ENCODE peak calls at places on chromosomes 6 and 20, in seven cellular contexts. One of them, this sample, is unnamed.

GRCh38 chr6:13830803-13831202 is 16.4 kb upstream of the MCUR1 start:
- DNase-seq in stimulated activated CD4-positive, alpha-beta T cell treated with anti-CD3 and anti-CD28 coated beads, Interleukin-12 subunit alpha, Interleukin-12 subunit beta, amount 100 ng/mL, for 48 hours: no peak
- DNase-seq in bronchial epithelial cell: no peak
- DNase-seq in endothelial cell: no peak
- DNase-seq in CD8-positive, alpha-beta memory T cell: no peak
- DNase-seq in thoracic aorta: no peak
- DNase-seq in GDM1: no peak
- DNase-seq in this sample: no peak

GRCh38 chr6:32954983-32955802 is 2.3 kb upstream of the HLA-DMA start:
- DNase-seq in endothelial cell: peak; percentile 30
- DNase-seq in stimulated activated CD4-positive, alpha-beta T cell treated with anti-CD3 and anti-CD28 coated beads, Interleukin-12 subunit alpha, Interleukin-12 subunit beta, amount 100 ng/mL, for 48 hours: peak; percentile 45
- DNase-seq in GDM1: peak; percentile 30
- DNase-seq in thoracic aorta: no peak
- DNase-seq in bronchial epithelial cell: peak; percentile 54
- DNase-seq in CD8-positive, alpha-beta memory T cell: no peak
- DNase-seq in this sample: no peak

GRCh38 chr20:54139188-54139587 is 34.6 kb downstream of the CYP24A1 start:
- DNase-seq in CD8-positive, alpha-beta memory T cell: no peak
- DNase-seq in bronchial epithelial cell: peak; percentile 48
- DNase-seq in endothelial cell: no peak
- DNase-seq in stimulated activated CD4-positive, alpha-beta T cell treated with anti-CD3 and anti-CD28 coated beads, Interleukin-12 subunit alpha, Interleukin-12 subunit beta, amount 100 ng/mL, for 48 hours: no peak
- DNase-seq in GDM1: no peak
- DNase-seq in thoracic aorta: no peak
- DNase-seq in this sample: no peak

GRCh38 chr20:60271597-60271996 is 313.4 kb downstream of the CDH26 start:
- DNase-seq in bronchial epithelial cell: no peak
- DNase-seq in endothelial cell: peak; percentile 13
- DNase-seq in thoracic aorta: no peak
- DNase-seq in stimulated activated CD4-positive, alpha-beta T cell treated with anti-CD3 and anti-CD28 coated beads, Interleukin-12 subunit alpha, Interleukin-12 subunit beta, amount 100 ng/mL, for 48 hours: no peak
- DNase-seq in CD8-positive, alpha-beta memory T cell: no peak
- DNase-seq in GDM1: no peak
- DNase-seq in this sample: no peak

GRCh38 chr20:24451428-24451827 is 18.0 kb upstream of the SYNDIG1 start:
- DNase-seq in endothelial cell: no peak
- DNase-seq in stimulated activated CD4-positive, alpha-beta T cell treated with anti-CD3 and anti-CD28 coated beads, Interleukin-12 subunit alpha, Interleukin-12 subunit beta, amount 100 ng/mL, for 48 hours: no peak
- DNase-seq in thoracic aorta: no peak
- DNase-seq in GDM1: no peak
- DNase-seq in bronchial epithelial cell: no peak
- DNase-seq in CD8-positive, alpha-beta memory T cell: no peak
- DNase-seq in this sample: no peak

GRCh38 chr6:84457276-84457675 is 229.8 kb upstream of the CEP162 start:
- DNase-seq in bronchial epithelial cell: no peak
- DNase-seq in GDM1: no peak
- DNase-seq in CD8-positive, alpha-beta memory T cell: no peak
- DNase-seq in thoracic aorta: no peak
- DNase-seq in endothelial cell: no peak
- DNase-seq in stimulated activated CD4-positive, alpha-beta T cell treated with anti-CD3 and anti-CD28 coated beads, Interleukin-12 subunit alpha, Interleukin-12 subunit beta, amount 100 ng/mL, for 48 hours: no peak
- DNase-seq in this sample: no peak

GRCh38 chr20:58628491-58629212 is 22.4 kb upstream of the STX16 start:
- DNase-seq in CD8-positive, alpha-beta memory T cell: no peak
- DNase-seq in thoracic aorta: no peak
- DNase-seq in GDM1: no peak
- DNase-seq in endothelial cell: no peak
- DNase-seq in stimulated activated CD4-positive, alpha-beta T cell treated with anti-CD3 and anti-CD28 coated beads, Interleukin-12 subunit alpha, Interleukin-12 subunit beta, amount 100 ng/mL, for 48 hours: no peak
- DNase-seq in bronchial epithelial cell: no peak
- DNase-seq in this sample: no peak

GRCh38 chr6:37381579-37381978 is 27.8 kb downstream of the RNF8 start:
- DNase-seq in endothelial cell: peak; percentile 20
- DNase-seq in thoracic aorta: no peak
- DNase-seq in CD8-positive, alpha-beta memory T cell: no peak
- DNase-seq in GDM1: peak; percentile 9
- DNase-seq in bronchial epithelial cell: peak; percentile 88
- DNase-seq in stimulated activated CD4-positive, alpha-beta T cell treated with anti-CD3 and anti-CD28 coated beads, Interleukin-12 subunit alpha, Interleukin-12 subunit beta, amount 100 ng/mL, for 48 hours: peak; percentile 5
- DNase-seq in this sample: no peak

GRCh38 chr6:31597006-31597405 is 4.2 kb upstream of the NCR3 start:
- DNase-seq in GDM1: peak; percentile 69
- DNase-seq in thoracic aorta: no peak
- DNase-seq in CD8-positive, alpha-beta memory T cell: no peak
- DNase-seq in endothelial cell: no peak
- DNase-seq in stimulated activated CD4-positive, alpha-beta T cell treated with anti-CD3 and anti-CD28 coated beads, Interleukin-12 subunit alpha, Interleukin-12 subunit beta, amount 100 ng/mL, for 48 hours: no peak
- DNase-seq in bronchial epithelial cell: no peak
- DNase-seq in this sample: no peak

GRCh38 chr20:23289249-23289648 is 61.3 kb upstream of the NXT1 start:
- DNase-seq in stimulated activated CD4-positive, alpha-beta T cell treated with anti-CD3 and anti-CD28 coated beads, Interleukin-12 subunit alpha, Interleukin-12 subunit beta, amount 100 ng/mL, for 48 hours: no peak
- DNase-seq in thoracic aorta: no peak
- DNase-seq in bronchial epithelial cell: no peak
- DNase-seq in CD8-positive, alpha-beta memory T cell: no peak
- DNase-seq in endothelial cell: no peak
- DNase-seq in GDM1: no peak
- DNase-seq in this sample: no peak

GRCh38 chr20:33209789-33210188 is 7.4 kb upstream of the BPIFA3 start:
- DNase-seq in bronchial epithelial cell: peak; percentile 41
- DNase-seq in endothelial cell: peak; percentile 90
- DNase-seq in GDM1: no peak
- DNase-seq in CD8-positive, alpha-beta memory T cell: peak; percentile 4
- DNase-seq in thoracic aorta: no peak
- DNase-seq in stimulated activated CD4-positive, alpha-beta T cell treated with anti-CD3 and anti-CD28 coated beads, Interleukin-12 subunit alpha, Interleukin-12 subunit beta, amount 100 ng/mL, for 48 hours: peak; percentile 27
- DNase-seq in this sample: peak; percentile 14

GRCh38 chr20:12255571-12255970 is 337.9 kb downstream of the BTBD3 start:
- DNase-seq in bronchial epithelial cell: no peak
- DNase-seq in GDM1: no peak
- DNase-seq in thoracic aorta: no peak
- DNase-seq in stimulated activated CD4-positive, alpha-beta T cell treated with anti-CD3 and anti-CD28 coated beads, Interleukin-12 subunit alpha, Interleukin-12 subunit beta, amount 100 ng/mL, for 48 hours: no peak
- DNase-seq in endothelial cell: no peak
- DNase-seq in CD8-positive, alpha-beta memory T cell: no peak
- DNase-seq in this sample: no peak

GRCh38 chr20:59023616-59024015 is 4.4 kb downstream of the TUBB1 start:
- DNase-seq in stimulated activated CD4-positive, alpha-beta T cell treated with anti-CD3 and anti-CD28 coated beads, Interleukin-12 subunit alpha, Interleukin-12 subunit beta, amount 100 ng/mL, for 48 hours: no peak
- DNase-seq in endothelial cell: no peak
- DNase-seq in CD8-positive, alpha-beta memory T cell: no peak
- DNase-seq in thoracic aorta: no peak
- DNase-seq in bronchial epithelial cell: no peak
- DNase-seq in GDM1: no peak
- DNase-seq in this sample: no peak

GRCh38 chr6:136037246-136037884 is 185.9 kb downstream of the PDE7B start:
- DNase-seq in GDM1: no peak
- DNase-seq in thoracic aorta: no peak
- DNase-seq in endothelial cell: no peak
- DNase-seq in bronchial epithelial cell: peak; percentile 78
- DNase-seq in CD8-positive, alpha-beta memory T cell: no peak
- DNase-seq in stimulated activated CD4-positive, alpha-beta T cell treated with anti-CD3 and anti-CD28 coated beads, Interleukin-12 subunit alpha, Interleukin-12 subunit beta, amount 100 ng/mL, for 48 hours: no peak
- DNase-seq in this sample: no peak

GRCh38 chr20:60074276-60074675 is 116.1 kb downstream of the CDH26 start:
- DNase-seq in stimulated activated CD4-positive, alpha-beta T cell treated with anti-CD3 and anti-CD28 coated beads, Interleukin-12 subunit alpha, Interleukin-12 subunit beta, amount 100 ng/mL, for 48 hours: no peak
- DNase-seq in GDM1: no peak
- DNase-seq in CD8-positive, alpha-beta memory T cell: no peak
- DNase-seq in bronchial epithelial cell: no peak
- DNase-seq in endothelial cell: no peak
- DNase-seq in thoracic aorta: no peak
- DNase-seq in this sample: no peak

GRCh38 chr6:2866183-2866846 is 24.7 kb upstream of the SERPINB1 start:
- DNase-seq in endothelial cell: no peak
- DNase-seq in CD8-positive, alpha-beta memory T cell: no peak
- DNase-seq in bronchial epithelial cell: peak; percentile 35
- DNase-seq in GDM1: no peak
- DNase-seq in thoracic aorta: no peak
- DNase-seq in stimulated activated CD4-positive, alpha-beta T cell treated with anti-CD3 and anti-CD28 coated beads, Interleukin-12 subunit alpha, Interleukin-12 subunit beta, amount 100 ng/mL, for 48 hours: no peak
- DNase-seq in this sample: no peak

GRCh38 chr6:156731436-156731835 is 45.7 kb upstream of the ARID1B start:
- DNase-seq in stimulated activated CD4-positive, alpha-beta T cell treated with anti-CD3 and anti-CD28 coated beads, Interleukin-12 subunit alpha, Interleukin-12 subunit beta, amount 100 ng/mL, for 48 hours: no peak
- DNase-seq in endothelial cell: no peak
- DNase-seq in thoracic aorta: no peak
- DNase-seq in CD8-positive, alpha-beta memory T cell: no peak
- DNase-seq in bronchial epithelial cell: peak; percentile 74
- DNase-seq in GDM1: no peak
- DNase-seq in this sample: no peak

GRCh38 chr6:159844737-159845645 is 44.9 kb downstream of the PNLDC1 start:
- DNase-seq in GDM1: no peak
- DNase-seq in CD8-positive, alpha-beta memory T cell: no peak
- DNase-seq in thoracic aorta: no peak
- DNase-seq in endothelial cell: no peak
- DNase-seq in stimulated activated CD4-positive, alpha-beta T cell treated with anti-CD3 and anti-CD28 coated beads, Interleukin-12 subunit alpha, Interleukin-12 subunit beta, amount 100 ng/mL, for 48 hours: no peak
- DNase-seq in bronchial epithelial cell: no peak
- DNase-seq in this sample: no peak

GRCh38 chr6:28789553-28790083 is 134.2 kb downstream of the TRIM27 start:
- DNase-seq in bronchial epithelial cell: peak; percentile 53
- DNase-seq in endothelial cell: no peak
- DNase-seq in GDM1: peak; percentile 21
- DNase-seq in stimulated activated CD4-positive, alpha-beta T cell treated with anti-CD3 and anti-CD28 coated beads, Interleukin-12 subunit alpha, Interleukin-12 subunit beta, amount 100 ng/mL, for 48 hours: no peak
- DNase-seq in CD8-positive, alpha-beta memory T cell: no peak
- DNase-seq in thoracic aorta: no peak
- DNase-seq in this sample: no peak

GRCh38 chr6:75524322-75524972 is 30.8 kb upstream of the FILIP1 start:
- DNase-seq in endothelial cell: no peak
- DNase-seq in bronchial epithelial cell: peak; percentile 70
- DNase-seq in thoracic aorta: no peak
- DNase-seq in GDM1: no peak
- DNase-seq in stimulated activated CD4-positive, alpha-beta T cell treated with anti-CD3 and anti-CD28 coated beads, Interleukin-12 subunit alpha, Interleukin-12 subunit beta, amount 100 ng/mL, for 48 hours: no peak
- DNase-seq in CD8-positive, alpha-beta memory T cell: no peak
- DNase-seq in this sample: no peak

GRCh38 chr6:7112741-7113313 is 5.1 kb downstream of the RREB1 start:
- DNase-seq in GDM1: no peak
- DNase-seq in thoracic aorta: no peak
- DNase-seq in stimulated activated CD4-positive, alpha-beta T cell treated with anti-CD3 and anti-CD28 coated beads, Interleukin-12 subunit alpha, Interleukin-12 subunit beta, amount 100 ng/mL, for 48 hours: no peak
- DNase-seq in CD8-positive, alpha-beta memory T cell: no peak
- DNase-seq in endothelial cell: no peak
- DNase-seq in bronchial epithelial cell: peak; percentile 78
- DNase-seq in this sample: no peak

GRCh38 chr20:24353135-24353694 is 116.2 kb upstream of the SYNDIG1 start:
- DNase-seq in stimulated activated CD4-positive, alpha-beta T cell treated with anti-CD3 and anti-CD28 coated beads, Interleukin-12 subunit alpha, Interleukin-12 subunit beta, amount 100 ng/mL, for 48 hours: no peak
- DNase-seq in endothelial cell: no peak
- DNase-seq in CD8-positive, alpha-beta memory T cell: no peak
- DNase-seq in thoracic aorta: no peak
- DNase-seq in GDM1: no peak
- DNase-seq in bronchial epithelial cell: no peak
- DNase-seq in this sample: no peak

GRCh38 chr6:166228839-166229528 is 61.3 kb upstream of the TBXT start:
- DNase-seq in GDM1: no peak
- DNase-seq in bronchial epithelial cell: no peak
- DNase-seq in thoracic aorta: no peak
- DNase-seq in stimulated activated CD4-positive, alpha-beta T cell treated with anti-CD3 and anti-CD28 coated beads, Interleukin-12 subunit alpha, Interleukin-12 subunit beta, amount 100 ng/mL, for 48 hours: no peak
- DNase-seq in CD8-positive, alpha-beta memory T cell: no peak
- DNase-seq in endothelial cell: no peak
- DNase-seq in this sample: no peak

GRCh38 chr6:14224359-14225103 is 107.0 kb downstream of the CD83 start:
- DNase-seq in CD8-positive, alpha-beta memory T cell: no peak
- DNase-seq in bronchial epithelial cell: no peak
- DNase-seq in thoracic aorta: no peak
- DNase-seq in stimulated activated CD4-positive, alpha-beta T cell treated with anti-CD3 and anti-CD28 coated beads, Interleukin-12 subunit alpha, Interleukin-12 subunit beta, amount 100 ng/mL, for 48 hours: no peak
- DNase-seq in endothelial cell: no peak
- DNase-seq in GDM1: no peak
- DNase-seq in this sample: no peak

GRCh38 chr6:92779758-92780157 is 639.6 kb downstream of the EPHA7 start:
- DNase-seq in CD8-positive, alpha-beta memory T cell: no peak
- DNase-seq in GDM1: no peak
- DNase-seq in endothelial cell: no peak
- DNase-seq in stimulated activated CD4-positive, alpha-beta T cell treated with anti-CD3 and anti-CD28 coated beads, Interleukin-12 subunit alpha, Interleukin-12 subunit beta, amount 100 ng/mL, for 48 hours: no peak
- DNase-seq in thoracic aorta: no peak
- DNase-seq in bronchial epithelial cell: peak; percentile 87
- DNase-seq in this sample: no peak

GRCh38 chr20:37282558-37282957 is 6.9 kb upstream of the MANBAL start:
- DNase-seq in thoracic aorta: no peak
- DNase-seq in GDM1: no peak
- DNase-seq in endothelial cell: peak; percentile 18
- DNase-seq in bronchial epithelial cell: peak; percentile 44
- DNase-seq in CD8-positive, alpha-beta memory T cell: no peak
- DNase-seq in stimulated activated CD4-positive, alpha-beta T cell treated with anti-CD3 and anti-CD28 coated beads, Interleukin-12 subunit alpha, Interleukin-12 subunit beta, amount 100 ng/mL, for 48 hours: no peak
- DNase-seq in this sample: no peak

GRCh38 chr6:146598785-146599405 is at the start of gene ADGB:
- DNase-seq in GDM1: no peak
- DNase-seq in thoracic aorta: no peak
- DNase-seq in endothelial cell: peak; percentile 80
- DNase-seq in CD8-positive, alpha-beta memory T cell: no peak
- DNase-seq in stimulated activated CD4-positive, alpha-beta T cell treated with anti-CD3 and anti-CD28 coated beads, Interleukin-12 subunit alpha, Interleukin-12 subunit beta, amount 100 ng/mL, for 48 hours: no peak
- DNase-seq in bronchial epithelial cell: peak; percentile 44
- DNase-seq in this sample: no peak

GRCh38 chr20:57002066-57002570 is 264.3 kb downstream of the BMP7 start:
- DNase-seq in bronchial epithelial cell: no peak
- DNase-seq in endothelial cell: no peak
- DNase-seq in thoracic aorta: no peak
- DNase-seq in stimulated activated CD4-positive, alpha-beta T cell treated with anti-CD3 and anti-CD28 coated beads, Interleukin-12 subunit alpha, Interleukin-12 subunit beta, amount 100 ng/mL, for 48 hours: no peak
- DNase-seq in CD8-positive, alpha-beta memory T cell: no peak
- DNase-seq in GDM1: no peak
- DNase-seq in this sample: no peak

GRCh38 chr20:51732454-51732791 is 35.8 kb downstream of the ATP9A start:
- DNase-seq in GDM1: no peak
- DNase-seq in thoracic aorta: no peak
- DNase-seq in endothelial cell: no peak
- DNase-seq in stimulated activated CD4-positive, alpha-beta T cell treated with anti-CD3 and anti-CD28 coated beads, Interleukin-12 subunit alpha, Interleukin-12 subunit beta, amount 100 ng/mL, for 48 hours: no peak
- DNase-seq in bronchial epithelial cell: no peak
- DNase-seq in CD8-positive, alpha-beta memory T cell: no peak
- DNase-seq in this sample: no peak

GRCh38 chr6:122388945-122389344 is 10.5 kb upstream of the HSF2 start:
- DNase-seq in thoracic aorta: no peak
- DNase-seq in GDM1: no peak
- DNase-seq in stimulated activated CD4-positive, alpha-beta T cell treated with anti-CD3 and anti-CD28 coated beads, Interleukin-12 subunit alpha, Interleukin-12 subunit beta, amount 100 ng/mL, for 48 hours: no peak
- DNase-seq in CD8-positive, alpha-beta memory T cell: no peak
- DNase-seq in bronchial epithelial cell: no peak
- DNase-seq in endothelial cell: no peak
- DNase-seq in this sample: no peak

GRCh38 chr6:121765060-121765459 is 329.6 kb downstream of the GJA1 start:
- DNase-seq in bronchial epithelial cell: no peak
- DNase-seq in CD8-positive, alpha-beta memory T cell: no peak
- DNase-seq in thoracic aorta: no peak
- DNase-seq in GDM1: no peak
- DNase-seq in endothelial cell: no peak
- DNase-seq in stimulated activated CD4-positive, alpha-beta T cell treated with anti-CD3 and anti-CD28 coated beads, Interleukin-12 subunit alpha, Interleukin-12 subunit beta, amount 100 ng/mL, for 48 hours: no peak
- DNase-seq in this sample: no peak

GRCh38 chr20:4925842-4926530 is 75.3 kb downstream of the SLC23A2 start:
- DNase-seq in CD8-positive, alpha-beta memory T cell: no peak
- DNase-seq in endothelial cell: no peak
- DNase-seq in thoracic aorta: peak; percentile 63
- DNase-seq in bronchial epithelial cell: peak; percentile 84
- DNase-seq in stimulated activated CD4-positive, alpha-beta T cell treated with anti-CD3 and anti-CD28 coated beads, Interleukin-12 subunit alpha, Interleukin-12 subunit beta, amount 100 ng/mL, for 48 hours: no peak
- DNase-seq in GDM1: peak; percentile 4
- DNase-seq in this sample: peak; percentile 31

GRCh38 chr6:62797190-62797589 is 414.1 kb upstream of the FKBP1C start:
- DNase-seq in bronchial epithelial cell: no peak
- DNase-seq in GDM1: no peak
- DNase-seq in endothelial cell: no peak
- DNase-seq in stimulated activated CD4-positive, alpha-beta T cell treated with anti-CD3 and anti-CD28 coated beads, Interleukin-12 subunit alpha, Interleukin-12 subunit beta, amount 100 ng/mL, for 48 hours: no peak
- DNase-seq in thoracic aorta: no peak
- DNase-seq in CD8-positive, alpha-beta memory T cell: no peak
- DNase-seq in this sample: no peak